ENCODE peak calls at places on chromosomes 2 and 18, in six cellular contexts. K, U, S, O, N and Y are unnamed samples.

GRCh38 chr2:105827351-105828096 is 82.8 kb downstream of the NCK2 start:
- DNase-seq in S (no peak), K (no peak), O (no peak), U (no peak), N (no peak), Y (no peak)

GRCh38 chr2:206863196-206863595 is 76.1 kb upstream of the CPO start:
- DNase-seq in S (no peak), N (no peak), K (no peak), U (no peak), O (peak; percentile 70), Y (no peak)

GRCh38 chr18:55219823-55220222 is 260.6 kb upstream of the CCDC68 start:
- DNase-seq in O (no peak), K (no peak), S (no peak), U (no peak), N (no peak), Y (no peak)

GRCh38 chr18:41700435-41700834 is 254.6 kb upstream of the PIK3C3 start:
- DNase-seq in O (no peak), K (no peak), U (no peak), S (no peak), N (no peak), Y (no peak)

GRCh38 chr2:234111523-234111922 is 61.0 kb downstream of the SPP2 start:
- DNase-seq in S (no peak), U (no peak), O (peak; percentile 86), N (no peak), K (no peak), Y (peak; percentile 58)

GRCh38 chr2:70083344-70084156 is 3.7 kb upstream of the PCBP1 start:
- DNase-seq in K (no peak), S (peak; percentile 64), U (no peak), N (no peak), O (peak; percentile 37), Y (peak; percentile 37)

GRCh38 chr2:7672027-7672684 is 754.9 kb downstream of the RNF144A start:
- DNase-seq in N (peak; percentile 93), K (peak; percentile 25), O (peak; percentile 75), U (peak; percentile 39), S (peak; percentile 66), Y (peak; percentile 9)

GRCh38 chr2:237324446-237325236 is 89.3 kb downstream of the COL6A3 start:
- DNase-seq in S (no peak), U (no peak), O (peak; percentile 55), K (no peak), N (no peak), Y (no peak)

GRCh38 chr2:27958711-27959378 is 68.3 kb downstream of the BABAM2 start:
- DNase-seq in N (no peak), S (no peak), K (no peak), O (peak; percentile 50), U (no peak), Y (no peak)

GRCh38 chr18:23640023-23640422 is 22.7 kb downstream of the ANKRD29 start:
- DNase-seq in O (no peak), U (no peak), S (no peak), K (no peak), N (no peak), Y (no peak)

GRCh38 chr18:11147962-11148654 is 1.3 kb downstream of the PIEZO2 start:
- DNase-seq in O (peak; percentile 10), K (no peak), S (no peak), N (peak; percentile 23), U (no peak), Y (no peak)

GRCh38 chr2:8617048-8617447 is 64.8 kb upstream of the ID2 start:
- DNase-seq in O (no peak), U (no peak), N (no peak), S (no peak), K (no peak), Y (no peak)

GRCh38 chr2:215699018-215699417 is 263.1 kb upstream of the FN1 start:
- DNase-seq in K (no peak), U (no peak), N (no peak), O (no peak), S (no peak), Y (no peak)

GRCh38 chr2:158914731-158915130 is 53.7 kb upstream of the TANC1 start:
- DNase-seq in N (no peak), K (no peak), S (no peak), O (no peak), U (no peak), Y (no peak)

GRCh38 chr2:11534746-11535484 is 1.1 kb downstream of the GREB1 start:
- DNase-seq in O (no peak), S (no peak), K (no peak), U (no peak), N (peak; percentile 69), Y (no peak)

GRCh38 chr2:85088921-85089320 is 44.3 kb upstream of the TCF7L1 start:
- DNase-seq in K (no peak), N (peak; percentile 29), U (no peak), O (no peak), S (no peak), Y (no peak)

GRCh38 chr2:205730701-205731271 is 48.5 kb downstream of the NRP2 start:
- DNase-seq in S (no peak), N (no peak), U (no peak), K (no peak), O (peak; percentile 49), Y (peak; percentile 39)

GRCh38 chr18:77113361-77114069 is 19.1 kb downstream of the MBP start:
- DNase-seq in K (no peak), O (no peak), S (no peak), N (no peak), U (no peak), Y (no peak)

GRCh38 chr2:54073796-54074195 is 41.6 kb upstream of the ACYP2 start:
- DNase-seq in O (peak; percentile 34), U (no peak), N (no peak), S (peak; percentile 32), K (no peak), Y (no peak)

GRCh38 chr2:129069875-129070594 is 751.4 kb upstream of the HS6ST1 start:
- DNase-seq in U (no peak), S (no peak), O (no peak), K (no peak), N (no peak), Y (no peak)

GRCh38 chr2:119741868-119742267 is 17.9 kb upstream of the PTPN4 start:
- DNase-seq in O (no peak), N (no peak), U (no peak), S (no peak), K (no peak), Y (no peak)

GRCh38 chr18:68791801-68792200 is 6.1 kb upstream of the CCDC102B start:
- DNase-seq in N (no peak), K (no peak), U (no peak), O (peak; percentile 73), S (no peak), Y (peak; percentile 12)

GRCh38 chr2:101340141-101340541 is 31.6 kb upstream of the RNF149 start:
- DNase-seq in K (no peak), N (no peak), U (no peak), O (no peak), S (no peak), Y (no peak)

GRCh38 chr2:17262854-17263253 is 255.4 kb downstream of the RAD51AP2 start:
- DNase-seq in K (no peak), U (no peak), N (no peak), O (no peak), S (no peak), Y (no peak)

GRCh38 chr18:54774423-54774822 is 53.9 kb upstream of the RAB27B start:
- DNase-seq in S (no peak), K (no peak), N (no peak), O (peak; percentile 36), U (no peak), Y (no peak)